ENCODE peak calls at places on chromosomes 11 and 22, in nine cellular contexts. N is ovary, H is SJCRH30, D is aorta, Z is left lung, L is IMR-90, B is heart left ventricle, R is endodermal cell, M is transverse colon. X is an unnamed sample. For H3K9me3 and H3K36me3, the result is how much of the 10 kb centered on the place peaks cover.

GRCh38 chr11:65861165-65861505 is 902 bp downstream of the MUS81 start:
- DNase-seq in N (no peak), H (no peak), D (peak), Z (no peak), L (no peak), B (peak), R (no peak), M (peak), X (peak)

GRCh38 chr11:113176561-113176960 is 137.8 kb upstream of the TTC12 start:
- DNase-seq in N (no peak), H (no peak), D (no peak), Z (no peak), L (no peak), B (no peak), R (no peak), M (no peak), X (no peak)

GRCh38 chr11:88115828-88116410 is 59.3 kb downstream of the RAB38 start:
- DNase-seq in N (no peak), H (no peak), D (no peak), Z (no peak), L (no peak), B (no peak), R (no peak), M (no peak), X (no peak)

GRCh38 chr11:33734441-33735165 is 1.6 kb downstream of the CD59 start:
- DNase-seq in N (peak), H (no peak), D (no peak), Z (peak), L (no peak), B (peak), R (no peak), M (peak), X (no peak)

GRCh38 chr11:112625816-112626215 is 335.4 kb upstream of the NCAM1 start:
- DNase-seq in N (no peak), H (no peak), D (no peak), Z (no peak), L (no peak), B (no peak), R (no peak), M (no peak), X (no peak)

GRCh38 chr22:23077627-23078461 is 7.5 kb downstream of the GNAZ start:
- DNase-seq in N (no peak), H (no peak), D (no peak), Z (no peak), L (no peak), B (no peak), R (no peak), M (no peak), X (no peak)

GRCh38 chr11:2741377-2742131 is 41.8 kb upstream of the KCNQ1OT1 start:
- DNase-seq in N (peak), H (peak), D (peak), Z (no peak), L (peak), B (no peak), R (no peak), M (no peak), X (peak)

GRCh38 chr22:28600546-28601143 is 79.0 kb downstream of the TTC28 start:
- DNase-seq in N (no peak), H (peak), D (no peak), Z (no peak), L (peak), B (no peak), R (no peak), M (no peak), X (no peak)

GRCh38 chr11:1269957-1270356 is 39.5 kb downstream of the TOLLIP start:
- DNase-seq in N (no peak), H (no peak), D (no peak), Z (no peak), L (no peak), B (no peak), R (no peak), M (no peak), X (no peak)

GRCh38 chr11:133347988-133348387 is 184.3 kb downstream of the OPCML start:
- DNase-seq in N (no peak), H (no peak), D (no peak), Z (no peak), L (no peak), B (no peak), R (no peak), M (no peak), X (no peak)

GRCh38 chr22:50250555-50251471 is at the start of gene HDAC10:
- DNase-seq in N (peak), H (peak), D (peak), Z (peak), L (peak), B (peak), R (peak), M (peak), X (peak)

DNA sequence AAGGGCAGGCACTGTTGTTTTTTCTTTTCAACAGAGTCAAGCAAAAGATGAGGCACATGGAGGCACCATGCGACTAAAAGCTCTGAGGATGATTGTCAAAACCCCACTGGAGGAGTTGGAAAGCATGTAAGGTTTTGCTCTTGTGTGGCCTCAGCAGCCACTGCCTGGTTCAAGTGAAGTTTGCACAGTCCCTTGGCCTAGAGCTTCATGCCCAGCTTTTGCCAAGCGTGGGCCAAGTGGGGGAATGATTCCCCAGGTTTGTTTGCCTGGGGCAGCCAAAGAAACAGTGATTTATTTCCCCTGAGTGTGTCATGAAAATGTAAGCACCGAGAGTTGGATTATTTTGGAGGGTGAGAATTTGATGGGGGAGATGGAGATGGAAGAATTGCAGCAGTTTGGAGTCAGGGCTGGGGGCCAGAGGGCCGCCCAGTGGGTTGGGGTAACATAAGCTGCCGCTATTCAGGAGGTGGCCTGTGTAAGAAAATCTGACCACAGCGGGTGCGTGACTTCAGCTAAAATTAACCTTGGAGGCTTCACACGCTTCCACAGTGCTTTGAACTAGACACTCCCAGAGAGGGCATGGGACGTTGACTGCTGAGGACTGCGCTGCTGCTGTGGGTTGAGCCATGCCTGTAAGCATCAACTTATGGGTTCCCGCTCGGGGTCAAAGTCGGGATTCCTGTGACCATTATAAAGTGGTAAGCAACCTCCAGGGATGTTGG is 100.7 kb downstream of the NAV2 start:
- DNase-seq in N (no peak), H (no peak), D (no peak), Z (no peak), L (no peak), B (peak), R (no peak), M (no peak), X (no peak)
- H3K9me3 ChIP-seq in N (under half), H (under half), D (under half), Z (under half), L (under half), B (under half), R (under half), M (under half), X (under half)

DNA sequence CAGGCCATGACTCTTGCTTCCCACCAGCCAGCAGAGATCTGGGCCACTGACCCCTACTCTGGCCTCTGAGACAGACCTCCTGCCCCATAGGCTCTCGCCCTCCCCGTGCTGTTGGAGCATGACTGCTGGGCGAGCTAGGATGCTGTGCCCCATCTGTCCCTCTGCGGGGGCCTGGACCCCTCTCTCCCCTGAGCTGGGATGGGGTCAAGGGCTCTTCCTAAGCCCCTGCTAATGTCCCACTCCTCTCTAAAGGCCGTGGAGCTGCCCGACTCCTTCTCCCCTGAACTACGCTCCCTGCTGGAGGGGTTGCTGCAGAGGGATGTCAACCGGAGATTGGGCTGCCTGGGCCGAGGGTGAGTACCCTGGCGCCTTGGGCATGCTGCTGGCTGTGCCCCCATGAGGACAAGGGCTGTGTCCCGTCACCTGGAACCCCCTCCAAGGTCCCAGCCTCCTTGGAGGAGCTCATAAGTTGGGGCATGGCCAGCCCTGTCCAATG is 6.2 kb upstream of the ANKRD13D start:
- DNase-seq in N (peak), H (no peak), D (peak), Z (peak), L (no peak), B (no peak), R (no peak), M (no peak), X (no peak)
- H3K36me3 ChIP-seq in N (under half), H (under half), D (under half), Z (under half), L (half or more), B (under half), R (under half), M (half or more), X (half or more)

DNA sequence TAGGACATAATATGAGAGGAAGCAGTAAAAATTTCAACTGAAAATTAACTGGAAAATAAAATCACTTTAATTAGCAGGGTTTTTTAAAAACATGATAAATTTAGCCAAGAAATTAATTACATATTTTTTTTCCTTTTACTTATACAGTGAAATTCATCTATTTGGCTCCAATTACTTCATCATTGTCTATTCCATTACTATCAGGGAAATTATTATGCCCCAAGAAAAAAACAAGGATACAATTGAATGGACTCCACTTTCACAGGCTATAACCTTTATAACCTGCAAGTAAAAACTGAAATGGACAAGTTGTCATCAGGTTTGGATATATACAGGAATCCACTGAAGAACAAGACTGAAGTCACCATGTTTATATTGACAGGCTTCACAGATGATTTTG is at the start of gene OR5T3:
- DNase-seq in N (no peak), H (no peak), D (no peak), Z (no peak), L (no peak), B (no peak), R (no peak), M (no peak), X (no peak)
- H3K9me3 ChIP-seq in N (under half), H (under half), D (under half), Z (under half), L (under half), B (under half), R (under half), M (under half), X (under half)

GRCh38 chr11:61328351-61328750 is 4.6 kb downstream of the DDB1 start:
- DNase-seq in N (no peak), H (no peak), D (no peak), Z (no peak), L (no peak), B (no peak), R (no peak), M (no peak), X (no peak)

GRCh38 chr11:61331636-61332035 is 1.3 kb downstream of the DDB1 start:
- DNase-seq in N (no peak), H (no peak), D (no peak), Z (peak), L (no peak), B (no peak), R (no peak), M (no peak), X (no peak)

GRCh38 chr11:61325649-61326414 is 7.1 kb downstream of the DDB1 start:
- DNase-seq in N (no peak), H (no peak), D (no peak), Z (no peak), L (no peak), B (no peak), R (no peak), M (no peak), X (no peak)

GRCh38 chr11:61329871-61330270 is 3.0 kb downstream of the DDB1 start:
- DNase-seq in N (no peak), H (no peak), D (no peak), Z (no peak), L (no peak), B (no peak), R (no peak), M (no peak), X (no peak)

GRCh38 chr11:61327669-61328071 is 5.2 kb downstream of the DDB1 start:
- DNase-seq in N (no peak), H (no peak), D (no peak), Z (no peak), L (peak), B (no peak), R (no peak), M (no peak), X (no peak)
- H3K36me3 ChIP-seq in N (under half), H (half or more), D (under half), Z (under half), L (half or more), B (under half), R (half or more), M (half or more), X (half or more)

GRCh38 chr22:47316020-47316419 is 553.6 kb downstream of the TBC1D22A start:
- DNase-seq in N (no peak), H (no peak), D (no peak), Z (no peak), L (no peak), B (no peak), R (no peak), M (no peak), X (no peak)
- H3K9me3 ChIP-seq in N (under half), H (under half), D (under half), Z (under half), L (under half), B (under half), R (half or more), M (under half), X (under half)

GRCh38 chr22:36291831-36292740 is 39.2 kb downstream of the APOL1 start:
- DNase-seq in N (no peak), H (no peak), D (peak), Z (no peak), L (no peak), B (no peak), R (no peak), M (no peak), X (no peak)
- H3K36me3 ChIP-seq in N (under half), H (half or more), D (under half), Z (under half), L (half or more), B (half or more), R (half or more), M (half or more), X (half or more)

GRCh38 chr11:70605846-70606245 is 207.5 kb downstream of the CTTN start:
- DNase-seq in N (no peak), H (no peak), D (no peak), Z (no peak), L (no peak), B (no peak), R (no peak), M (no peak), X (no peak)
- H3K9me3 ChIP-seq in N (under half), H (under half), D (under half), Z (under half), L (under half), B (under half), R (under half), M (under half), X (under half)

GRCh38 chr11:60899977-60900376 is 6.4 kb downstream of the PRPF19 start:
- DNase-seq in N (no peak), H (no peak), D (no peak), Z (no peak), L (no peak), B (no peak), R (no peak), M (no peak), X (no peak)

GRCh38 chr11:60899021-60899936 is 7.1 kb downstream of the PRPF19 start:
- DNase-seq in N (no peak), H (peak), D (no peak), Z (no peak), L (peak), B (no peak), R (peak), M (no peak), X (peak)

GRCh38 chr11:60891103-60891741 is 15.2 kb downstream of the PRPF19 start:
- DNase-seq in N (peak), H (no peak), D (no peak), Z (no peak), L (peak), B (no peak), R (peak), M (no peak), X (no peak)

GRCh38 chr11:60897496-60897895 is 8.9 kb downstream of the PRPF19 start:
- DNase-seq in N (no peak), H (no peak), D (no peak), Z (no peak), L (no peak), B (no peak), R (no peak), M (no peak), X (no peak)

DNA sequence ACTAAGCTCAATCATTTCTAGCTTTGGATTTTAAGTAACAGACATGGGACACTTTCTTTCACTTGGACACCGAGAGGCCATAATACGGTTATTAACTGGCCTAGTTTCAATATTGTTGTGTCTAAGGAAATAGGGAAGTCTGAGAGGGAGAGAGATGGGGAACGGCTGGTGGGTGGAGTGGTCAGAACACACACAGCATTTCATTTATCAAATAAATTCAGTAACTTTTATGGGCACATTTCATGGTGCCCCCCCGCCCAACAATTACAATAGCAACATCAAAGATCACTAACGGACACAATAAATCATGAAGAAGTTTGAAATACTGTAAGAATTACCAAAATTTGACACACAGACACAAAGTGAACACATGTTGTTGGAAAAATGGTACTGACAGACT is 10.7 kb downstream of the PRPF19 start:
- DNase-seq in N (no peak), H (no peak), D (no peak), Z (no peak), L (no peak), B (no peak), R (no peak), M (peak), X (no peak)
- H3K36me3 ChIP-seq in N (under half), H (half or more), D (under half), Z (under half), L (under half), B (under half), R (half or more), M (under half), X (under half)

DNA sequence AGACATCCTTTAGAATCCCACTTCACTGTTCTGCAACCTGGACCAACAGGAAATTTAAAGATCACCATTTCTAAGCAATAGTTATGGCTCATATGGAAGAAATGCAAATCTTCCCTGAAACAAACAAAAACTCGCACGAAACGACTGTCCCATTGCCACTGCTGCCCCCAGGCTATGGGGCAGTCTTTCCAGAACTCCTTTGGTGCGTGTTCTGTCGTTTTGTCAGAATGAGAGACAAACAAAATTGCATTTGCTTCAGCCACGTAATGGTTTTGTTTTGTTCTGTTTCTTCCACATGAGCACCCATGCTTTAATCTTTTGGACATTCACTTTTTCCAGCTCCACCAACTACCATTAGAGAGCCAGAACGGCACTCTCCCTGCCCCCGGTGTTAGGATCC is 10.8 kb upstream of the FBLN1 start:
- DNase-seq in N (no peak), H (no peak), D (no peak), Z (peak), L (no peak), B (no peak), R (no peak), M (no peak), X (no peak)
- H3K9me3 ChIP-seq in N (under half), H (under half), D (under half), Z (under half), L (under half), B (under half), R (half or more), M (under half), X (under half)

GRCh38 chr11:110856993-110857812 is 145.0 kb upstream of the ARHGAP20 start:
- DNase-seq in N (no peak), H (no peak), D (no peak), Z (no peak), L (peak), B (no peak), R (no peak), M (no peak), X (no peak)
- H3K36me3 ChIP-seq in N (under half), H (under half), D (under half), Z (under half), L (under half), B (under half), R (under half), M (under half), X (under half)

X was measured in Peyer's patch.